ENCODE peak calls at places on chromosomes 6 and 20, in six cellular contexts. One of them, this sample, is unnamed. For H3K9me3, the result is how much of the 10 kb centered on the place peaks cover.

GRCh38 chr6:25173951-25174474 is 105.2 kb upstream of the CARMIL1 start:
- DNase-seq in HepG2: peak
- DNase-seq in mesenchymal stem cell: peak
- DNase-seq in heart right ventricle: no peak
- DNase-seq in colonic mucosa: no peak
- DNase-seq in lower lobe of right lung: no peak
- DNase-seq in this sample: peak

GRCh38 chr6:84103029-84103428 is 69.5 kb downstream of the MRAP2 start:
- DNase-seq in HepG2: no peak
- DNase-seq in lower lobe of right lung: no peak
- DNase-seq in mesenchymal stem cell: no peak
- DNase-seq in colonic mucosa: no peak
- DNase-seq in heart right ventricle: no peak
- DNase-seq in this sample: no peak

GRCh38 chr6:56026461-56027180 is 151.2 kb upstream of the BMP5 start:
- DNase-seq in heart right ventricle: no peak
- DNase-seq in HepG2: no peak
- DNase-seq in lower lobe of right lung: no peak
- DNase-seq in mesenchymal stem cell: no peak
- DNase-seq in colonic mucosa: no peak
- DNase-seq in this sample: no peak

GRCh38 chr6:47714802-47715201 is 16.4 kb downstream of the ADGRF4 start:
- DNase-seq in mesenchymal stem cell: no peak
- DNase-seq in lower lobe of right lung: no peak
- DNase-seq in colonic mucosa: no peak
- DNase-seq in HepG2: no peak
- DNase-seq in heart right ventricle: no peak
- DNase-seq in this sample: no peak

GRCh38 chr20:22456109-22456508 is 128.3 kb downstream of the FOXA2 start:
- DNase-seq in HepG2: no peak
- DNase-seq in heart right ventricle: no peak
- DNase-seq in mesenchymal stem cell: no peak
- DNase-seq in colonic mucosa: no peak
- DNase-seq in lower lobe of right lung: no peak
- DNase-seq in this sample: no peak

GRCh38 chr6:18893540-18894269 is 506.6 kb downstream of the RNF144B start:
- DNase-seq in mesenchymal stem cell: no peak
- DNase-seq in HepG2: no peak
- DNase-seq in heart right ventricle: no peak
- DNase-seq in lower lobe of right lung: no peak
- DNase-seq in colonic mucosa: no peak
- DNase-seq in this sample: peak

GRCh38 chr6:10510592-10511367 is 10.4 kb upstream of the GCNT2 start:
- DNase-seq in mesenchymal stem cell: peak
- DNase-seq in colonic mucosa: peak
- DNase-seq in lower lobe of right lung: peak
- DNase-seq in HepG2: peak
- DNase-seq in heart right ventricle: peak
- DNase-seq in this sample: peak

GRCh38 chr6:13558718-13559117 is 15.7 kb upstream of the SIRT5 start:
- DNase-seq in mesenchymal stem cell: no peak
- DNase-seq in lower lobe of right lung: no peak
- DNase-seq in heart right ventricle: no peak
- DNase-seq in colonic mucosa: no peak
- DNase-seq in HepG2: no peak
- DNase-seq in this sample: no peak

GRCh38 chr6:129638055-129639019 is 71.6 kb downstream of the ARHGAP18 start:
- DNase-seq in colonic mucosa: no peak
- DNase-seq in mesenchymal stem cell: peak
- DNase-seq in HepG2: peak
- DNase-seq in heart right ventricle: peak
- DNase-seq in lower lobe of right lung: no peak
- DNase-seq in this sample: no peak

GRCh38 chr6:67889682-67889995 is 745.4 kb upstream of the ADGRB3 start:
- DNase-seq in lower lobe of right lung: no peak
- DNase-seq in HepG2: no peak
- DNase-seq in mesenchymal stem cell: peak
- DNase-seq in colonic mucosa: no peak
- DNase-seq in heart right ventricle: no peak
- DNase-seq in this sample: no peak

GRCh38 chr6:133704371-133704770 is 184.5 kb upstream of the TCF21 start:
- DNase-seq in HepG2: no peak
- DNase-seq in mesenchymal stem cell: no peak
- DNase-seq in heart right ventricle: no peak
- DNase-seq in colonic mucosa: no peak
- DNase-seq in lower lobe of right lung: no peak
- DNase-seq in this sample: no peak

GRCh38 chr6:112016335-112016734 is 37.6 kb upstream of the CCN6 start:
- DNase-seq in colonic mucosa: no peak
- DNase-seq in HepG2: no peak
- DNase-seq in mesenchymal stem cell: no peak
- DNase-seq in lower lobe of right lung: no peak
- DNase-seq in heart right ventricle: peak
- DNase-seq in this sample: no peak

GRCh38 chr6:3039384-3039783 is 28.9 kb upstream of the RIPK1 start:
- DNase-seq in lower lobe of right lung: no peak
- DNase-seq in heart right ventricle: no peak
- DNase-seq in colonic mucosa: no peak
- DNase-seq in mesenchymal stem cell: no peak
- DNase-seq in HepG2: no peak
- DNase-seq in this sample: no peak

GRCh38 chr6:118705799-118706481 is 54.5 kb upstream of the CEP85L start:
- DNase-seq in colonic mucosa: no peak
- DNase-seq in mesenchymal stem cell: peak
- DNase-seq in lower lobe of right lung: no peak
- DNase-seq in heart right ventricle: no peak
- DNase-seq in HepG2: no peak
- DNase-seq in this sample: no peak

GRCh38 chr6:151239603-151240035 is at the start of gene AKAP12:
- DNase-seq in mesenchymal stem cell: peak
- DNase-seq in colonic mucosa: peak
- DNase-seq in lower lobe of right lung: no peak
- DNase-seq in heart right ventricle: peak
- DNase-seq in HepG2: no peak
- DNase-seq in this sample: no peak

GRCh38 chr20:36540551-36541211 is 638 bp upstream of the MYL9 start:
- DNase-seq in heart right ventricle: peak
- DNase-seq in HepG2: no peak
- DNase-seq in mesenchymal stem cell: no peak
- DNase-seq in lower lobe of right lung: peak
- DNase-seq in colonic mucosa: no peak
- DNase-seq in this sample: no peak

GRCh38 chr20:22404609-22405170 is 179.7 kb downstream of the FOXA2 start:
- DNase-seq in colonic mucosa: no peak
- DNase-seq in mesenchymal stem cell: no peak
- DNase-seq in lower lobe of right lung: no peak
- DNase-seq in heart right ventricle: no peak
- DNase-seq in HepG2: no peak
- DNase-seq in this sample: no peak

DNA sequence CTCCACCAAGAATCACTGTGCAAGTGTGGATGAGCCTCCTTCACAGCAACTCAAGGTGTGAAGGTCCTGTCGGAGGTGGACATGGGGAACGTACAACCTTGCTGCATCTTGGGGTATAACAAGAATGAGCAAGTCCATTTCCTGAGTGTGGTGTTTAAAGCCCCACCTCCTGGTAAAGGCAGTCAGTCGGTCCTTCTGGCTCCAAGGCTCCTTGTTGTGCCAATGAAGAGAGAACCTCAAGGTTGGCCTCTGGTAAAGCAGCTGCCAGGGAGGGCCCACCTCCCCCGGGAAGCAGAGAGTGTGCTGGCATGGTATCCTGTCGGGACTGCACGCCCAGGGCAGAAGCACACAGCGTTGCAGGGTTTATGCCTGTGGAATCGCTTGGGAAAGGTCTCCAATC is 12.4 kb upstream of the MAS1 start:
- DNase-seq in colonic mucosa: no peak
- DNase-seq in mesenchymal stem cell: no peak
- DNase-seq in heart right ventricle: no peak
- DNase-seq in lower lobe of right lung: no peak
- DNase-seq in HepG2: no peak
- DNase-seq in this sample: no peak
- H3K9me3 ChIP-seq in colonic mucosa: under half
- H3K9me3 ChIP-seq in mesenchymal stem cell: under half
- H3K9me3 ChIP-seq in heart right ventricle: under half
- H3K9me3 ChIP-seq in lower lobe of right lung: under half
- H3K9me3 ChIP-seq in HepG2: under half
- H3K9me3 ChIP-seq in this sample: under half

DNA sequence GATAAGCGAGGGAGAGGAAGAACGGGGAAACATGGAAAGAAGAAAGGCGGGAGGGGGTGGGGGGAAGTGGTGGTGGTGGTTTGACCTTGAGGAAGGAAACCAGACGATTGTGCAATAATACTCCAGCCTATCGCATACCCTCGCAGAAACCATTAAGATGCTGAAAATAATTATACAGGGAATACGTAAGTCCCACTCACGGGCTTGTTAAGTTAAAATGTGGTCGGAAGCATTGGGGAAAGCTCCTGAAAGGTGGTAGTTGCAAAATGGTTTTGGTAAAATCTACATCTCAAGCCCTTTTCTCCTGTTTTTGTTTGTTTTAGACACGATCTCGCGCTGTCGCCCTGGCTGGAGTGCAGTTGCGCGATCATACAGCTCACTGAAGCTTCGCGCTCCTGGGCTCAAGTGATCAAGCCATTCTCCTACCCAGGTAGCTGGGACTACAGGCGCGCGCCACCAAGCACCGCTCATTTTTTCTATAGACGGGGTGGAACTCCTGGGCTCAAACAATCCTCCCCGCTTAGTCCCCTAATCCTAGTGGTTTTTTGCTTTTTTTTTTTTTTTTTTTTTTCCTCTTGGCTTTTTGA is 128.9 kb upstream of the ZNF184 start:
- DNase-seq in colonic mucosa: no peak
- DNase-seq in mesenchymal stem cell: peak
- DNase-seq in HepG2: no peak
- DNase-seq in lower lobe of right lung: no peak
- DNase-seq in heart right ventricle: no peak
- DNase-seq in this sample: no peak
- H3K9me3 ChIP-seq in colonic mucosa: under half
- H3K9me3 ChIP-seq in mesenchymal stem cell: under half
- H3K9me3 ChIP-seq in HepG2: under half
- H3K9me3 ChIP-seq in lower lobe of right lung: under half
- H3K9me3 ChIP-seq in heart right ventricle: under half
- H3K9me3 ChIP-seq in this sample: under half

GRCh38 chr6:170022827-170023619 is 267.9 kb downstream of the DLL1 start:
- DNase-seq in mesenchymal stem cell: no peak
- DNase-seq in colonic mucosa: no peak
- DNase-seq in HepG2: no peak
- DNase-seq in lower lobe of right lung: no peak
- DNase-seq in heart right ventricle: peak
- DNase-seq in this sample: no peak

GRCh38 chr6:170022291-170022722 is 268.6 kb downstream of the DLL1 start:
- DNase-seq in colonic mucosa: no peak
- DNase-seq in mesenchymal stem cell: no peak
- DNase-seq in HepG2: no peak
- DNase-seq in lower lobe of right lung: no peak
- DNase-seq in heart right ventricle: no peak
- DNase-seq in this sample: no peak

GRCh38 chr6:170025341-170026271 is 265.3 kb downstream of the DLL1 start:
- DNase-seq in HepG2: no peak
- DNase-seq in lower lobe of right lung: no peak
- DNase-seq in mesenchymal stem cell: no peak
- DNase-seq in colonic mucosa: no peak
- DNase-seq in heart right ventricle: no peak
- DNase-seq in this sample: no peak

GRCh38 chr6:170024940-170025339 is 265.9 kb downstream of the DLL1 start:
- DNase-seq in mesenchymal stem cell: peak
- DNase-seq in heart right ventricle: peak
- DNase-seq in HepG2: no peak
- DNase-seq in colonic mucosa: peak
- DNase-seq in lower lobe of right lung: no peak
- DNase-seq in this sample: peak

DNA sequence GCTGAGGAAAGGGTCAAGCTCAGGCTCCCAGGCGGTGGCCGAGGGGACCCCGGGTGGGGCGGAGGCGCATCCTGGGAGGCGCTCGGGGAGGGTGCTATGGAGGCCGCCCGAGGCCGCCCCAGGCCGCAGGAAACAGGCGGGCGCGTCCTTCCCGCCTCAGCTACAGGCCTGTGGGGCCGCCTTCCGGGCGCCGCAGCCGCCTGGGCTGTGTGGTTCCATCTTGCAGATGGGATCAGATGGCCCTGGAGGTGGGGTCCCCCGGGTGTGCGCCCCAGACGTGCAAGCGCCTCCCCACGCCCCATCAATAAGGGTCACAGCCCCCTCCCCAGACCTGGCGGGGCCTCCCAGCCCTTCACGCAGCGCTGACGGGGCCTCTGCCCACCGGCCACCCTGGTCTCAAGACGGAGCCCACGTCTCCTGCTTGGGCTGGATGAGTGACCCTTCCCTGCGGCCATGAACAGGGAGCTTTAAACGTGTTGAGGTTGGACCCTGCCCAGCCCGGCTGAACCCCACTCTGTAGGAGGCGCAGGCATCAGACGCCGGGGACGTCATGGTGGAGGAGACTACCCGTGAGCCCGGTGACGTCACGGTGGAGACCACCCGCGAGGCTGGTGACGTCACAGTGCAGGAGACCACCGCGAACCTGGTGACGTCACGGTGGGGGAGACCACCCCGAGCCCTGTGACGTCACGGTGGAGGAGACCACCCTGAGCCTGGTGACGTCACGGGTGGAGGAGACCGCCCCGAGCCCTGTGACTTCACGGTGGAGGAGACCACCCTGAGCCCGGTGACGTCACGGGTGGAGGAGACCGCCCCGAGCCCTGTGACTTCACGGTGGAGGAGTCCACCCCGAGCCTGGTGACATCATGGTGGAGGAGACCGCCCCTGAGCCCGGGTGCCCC is 267.0 kb downstream of the DLL1 start:
- DNase-seq in colonic mucosa: no peak
- DNase-seq in lower lobe of right lung: no peak
- DNase-seq in mesenchymal stem cell: no peak
- DNase-seq in HepG2: no peak
- DNase-seq in heart right ventricle: peak
- DNase-seq in this sample: no peak
- H3K9me3 ChIP-seq in colonic mucosa: under half
- H3K9me3 ChIP-seq in lower lobe of right lung: under half
- H3K9me3 ChIP-seq in mesenchymal stem cell: under half
- H3K9me3 ChIP-seq in HepG2: under half
- H3K9me3 ChIP-seq in heart right ventricle: under half
- H3K9me3 ChIP-seq in this sample: under half

DNA sequence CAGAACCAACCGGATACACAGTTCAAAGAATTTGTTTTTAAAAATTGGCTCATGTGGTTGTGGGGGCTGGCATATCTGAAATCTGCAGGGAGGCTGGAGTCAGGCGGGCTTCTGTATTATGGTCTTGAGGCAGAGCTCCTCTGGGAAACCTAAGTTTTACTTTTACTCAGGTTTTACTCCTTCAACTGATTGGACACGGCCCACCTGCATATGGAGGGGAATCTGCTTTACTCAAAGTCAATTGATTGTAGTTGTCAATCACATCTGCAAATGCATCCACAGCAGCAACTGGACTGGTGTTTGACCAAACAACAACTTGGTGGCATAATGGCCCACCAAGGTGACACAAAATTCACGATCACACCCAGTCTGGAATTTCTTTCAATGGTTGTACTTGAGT is 103.4 kb downstream of the ERMARD start:
- DNase-seq in HepG2: no peak
- DNase-seq in colonic mucosa: no peak
- DNase-seq in lower lobe of right lung: no peak
- DNase-seq in heart right ventricle: no peak
- DNase-seq in mesenchymal stem cell: no peak
- DNase-seq in this sample: no peak
- H3K9me3 ChIP-seq in HepG2: under half
- H3K9me3 ChIP-seq in colonic mucosa: under half
- H3K9me3 ChIP-seq in lower lobe of right lung: under half
- H3K9me3 ChIP-seq in heart right ventricle: under half
- H3K9me3 ChIP-seq in mesenchymal stem cell: under half
- H3K9me3 ChIP-seq in this sample: under half

This sample was measured in small intestine.